ENCODE peak calls at places on chromosomes 5 and 9, in ten cellular contexts. Z, Q, L, S, E, Y, I, F, R and X are unnamed samples. For H3K9me3, the result is how much of the 10 kb centered on the place peaks cover.

GRCh38 chr9:98569070-98569469 is 139.7 kb downstream of the GABBR2 start:
- DNase-seq in Z (no peak), Q (no peak), L (no peak), S (no peak), E (no peak), Y (no peak), I (no peak), F (no peak), R (no peak), X (no peak)

GRCh38 chr9:137243626-137244485 is 2.8 kb downstream of the TUBB4B start:
- DNase-seq in Z (no peak), Q (no peak), L (no peak), S (no peak), E (no peak), Y (no peak), I (no peak), F (no peak), R (no peak), X (no peak)

GRCh38 chr9:22044583-22044982 is 35.5 kb upstream of the CDKN2B start:
- DNase-seq in Z (peak), Q (no peak), L (peak), S (no peak), E (no peak), Y (no peak), I (no peak), F (peak), R (no peak), X (no peak)

GRCh38 chr9:116103976-116104820 is 49.4 kb upstream of the PAPPA start:
- DNase-seq in Z (peak), Q (no peak), L (peak), S (no peak), E (no peak), Y (no peak), I (no peak), F (peak), R (no peak), X (no peak)

GRCh38 chr9:17580119-17580518 is 1.3 kb downstream of the SH3GL2 start:
- DNase-seq in Z (no peak), Q (no peak), L (no peak), S (no peak), E (no peak), Y (no peak), I (no peak), F (no peak), R (no peak), X (no peak)

GRCh38 chr9:73073337-73074175 is 78.1 kb upstream of the ANXA1 start:
- DNase-seq in Z (no peak), Q (no peak), L (no peak), S (no peak), E (no peak), Y (no peak), I (no peak), F (peak), R (no peak), X (no peak)

GRCh38 chr5:14900661-14901461 is 29.3 kb upstream of the ANKH start:
- DNase-seq in Z (peak), Q (no peak), L (peak), S (no peak), E (no peak), Y (peak), I (no peak), F (peak), R (no peak), X (peak)

GRCh38 chr5:69237877-69238276 is 3.2 kb downstream of the CDK7 start:
- DNase-seq in Z (no peak), Q (no peak), L (no peak), S (no peak), E (no peak), Y (no peak), I (no peak), F (no peak), R (no peak), X (no peak)

GRCh38 chr9:117276444-117276843 is 138.4 kb downstream of the ASTN2 start:
- DNase-seq in Z (no peak), Q (no peak), L (no peak), S (no peak), E (no peak), Y (no peak), I (no peak), F (no peak), R (no peak), X (no peak)

GRCh38 chr9:647522-647921 is 194.0 kb upstream of the DMRT1 start:
- DNase-seq in Z (no peak), Q (no peak), L (no peak), S (no peak), E (no peak), Y (no peak), I (no peak), F (no peak), R (no peak), X (no peak)

GRCh38 chr9:20593131-20593530 is 29.2 kb downstream of the MLLT3 start:
- DNase-seq in Z (peak), Q (no peak), L (no peak), S (no peak), E (no peak), Y (no peak), I (no peak), F (peak), R (no peak), X (no peak)

GRCh38 chr9:129569506-129570449 is 51.1 kb downstream of the C9orf50 start:
- DNase-seq in Z (peak), Q (no peak), L (peak), S (peak), E (no peak), Y (no peak), I (no peak), F (peak), R (no peak), X (no peak)

GRCh38 chr9:90274725-90275124 is 367.9 kb downstream of the DIRAS2 start:
- DNase-seq in Z (no peak), Q (no peak), L (no peak), S (peak), E (no peak), Y (no peak), I (no peak), F (no peak), R (no peak), X (no peak)

GRCh38 chr5:173234129-173234793 is 745 bp downstream of the NKX2-5 start:
- DNase-seq in Z (no peak), Q (no peak), L (no peak), S (peak), E (no peak), Y (no peak), I (no peak), F (no peak), R (no peak), X (no peak)

GRCh38 chr5:167699434-167699833 is 592.0 kb upstream of the WWC1 start:
- DNase-seq in Z (peak), Q (peak), L (peak), S (peak), E (no peak), Y (no peak), I (no peak), F (peak), R (no peak), X (no peak)

GRCh38 chr9:106976772-106977171 is 113.8 kb downstream of the ZNF462 start:
- DNase-seq in Z (no peak), Q (no peak), L (no peak), S (no peak), E (no peak), Y (no peak), I (no peak), F (no peak), R (no peak), X (no peak)

GRCh38 chr5:39992617-39993203 is 567.9 kb upstream of the DAB2 start:
- DNase-seq in Z (no peak), Q (no peak), L (no peak), S (no peak), E (no peak), Y (no peak), I (no peak), F (no peak), R (no peak), X (no peak)

GRCh38 chr9:114053246-114054005 is 24.7 kb downstream of the AMBP start:
- DNase-seq in Z (no peak), Q (no peak), L (no peak), S (peak), E (no peak), Y (no peak), I (no peak), F (no peak), R (no peak), X (no peak)

GRCh38 chr9:118686940-118687339 is 682.3 kb downstream of the BRINP1 start:
- DNase-seq in Z (no peak), Q (no peak), L (no peak), S (no peak), E (no peak), Y (no peak), I (no peak), F (no peak), R (no peak), X (no peak)

GRCh38 chr5:156479864-156480263 is 152.9 kb downstream of the SGCD start:
- DNase-seq in Z (peak), Q (no peak), L (peak), S (no peak), E (no peak), Y (no peak), I (no peak), F (no peak), R (no peak), X (peak)

GRCh38 chr9:99637640-99638039 is 184.0 kb upstream of the NR4A3 start:
- DNase-seq in Z (no peak), Q (no peak), L (no peak), S (no peak), E (no peak), Y (no peak), I (no peak), F (no peak), R (no peak), X (no peak)

GRCh38 chr5:1325191-1325741 is 19.6 kb downstream of the CLPTM1L start:
- DNase-seq in Z (no peak), Q (no peak), L (no peak), S (peak), E (no peak), Y (no peak), I (no peak), F (no peak), R (peak), X (no peak)

GRCh38 chr9:125532412-125532811 is 174.6 kb downstream of the MAPKAP1 start:
- DNase-seq in Z (no peak), Q (no peak), L (no peak), S (no peak), E (no peak), Y (no peak), I (no peak), F (peak), R (no peak), X (no peak)

GRCh38 chr9:128163027-128163515 is 3.0 kb downstream of the BBLN start:
- DNase-seq in Z (no peak), Q (no peak), L (no peak), S (no peak), E (no peak), Y (no peak), I (no peak), F (no peak), R (no peak), X (no peak)

GRCh38 chr9:5783982-5784381 is 48.9 kb downstream of the ERMP1 start:
- DNase-seq in Z (peak), Q (no peak), L (no peak), S (no peak), E (no peak), Y (no peak), I (no peak), F (no peak), R (no peak), X (no peak)

GRCh38 chr9:114824130-114824529 is 18.3 kb upstream of the TNFSF15 start:
- DNase-seq in Z (peak), Q (no peak), L (peak), S (no peak), E (no peak), Y (no peak), I (no peak), F (peak), R (no peak), X (no peak)

DNA sequence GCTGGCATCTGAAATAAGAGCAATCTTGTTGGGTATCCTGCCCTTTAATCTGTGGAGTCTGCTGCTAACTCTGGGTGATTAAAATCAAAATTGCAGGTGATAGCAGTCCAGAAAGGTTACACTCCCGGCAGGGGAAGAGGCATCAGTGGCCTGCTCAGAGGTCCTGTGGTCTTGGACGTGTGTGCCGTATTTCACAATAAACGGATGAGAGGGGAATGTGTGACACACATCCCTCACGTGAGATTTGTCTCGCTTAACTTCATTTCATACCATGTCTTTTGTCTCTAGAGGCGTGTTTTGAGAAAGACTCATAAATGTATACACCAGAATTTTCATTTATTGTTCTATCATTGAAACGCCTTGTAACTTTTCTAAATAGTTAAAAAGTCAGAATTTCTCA is 36.6 kb downstream of the FAM240B start:
- DNase-seq in Z (no peak), Q (no peak), L (peak), S (no peak), E (no peak), Y (no peak), I (no peak), F (no peak), R (no peak), X (no peak)
- H3K27ac ChIP-seq in Z (no peak), Q (no peak), L (no peak), S (no peak), E (no peak), Y (peak), I (no peak), F (no peak), R (no peak), X (no peak)

DNA sequence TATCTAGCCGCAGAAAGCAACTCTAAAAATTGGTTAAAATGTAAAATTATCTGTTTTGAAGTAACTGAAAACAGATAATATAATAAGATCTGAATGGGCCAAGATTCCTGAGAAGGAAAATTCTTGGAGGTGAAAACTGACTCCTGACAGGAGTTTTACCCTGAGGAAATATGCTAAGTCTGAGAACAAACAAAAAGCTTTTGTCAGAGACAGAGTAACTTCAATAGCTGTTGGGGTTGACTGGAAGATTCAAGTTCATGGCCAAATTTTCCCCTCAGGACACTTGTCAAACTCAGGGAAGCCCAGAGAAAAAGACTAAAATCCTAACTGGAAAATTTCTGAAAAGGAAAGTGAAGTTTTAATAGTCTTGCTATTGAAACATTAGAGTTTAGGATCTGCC is 5.7 kb downstream of the PCDHB4 start:
- DNase-seq in Z (no peak), Q (no peak), L (no peak), S (no peak), E (no peak), Y (no peak), I (no peak), F (no peak), R (no peak), X (no peak)
- H3K9me3 ChIP-seq in Z (under half), Q (under half), L (under half), S (under half), E (under half), Y (half or more), I (under half), F (under half), R (under half), X (half or more)

DNA sequence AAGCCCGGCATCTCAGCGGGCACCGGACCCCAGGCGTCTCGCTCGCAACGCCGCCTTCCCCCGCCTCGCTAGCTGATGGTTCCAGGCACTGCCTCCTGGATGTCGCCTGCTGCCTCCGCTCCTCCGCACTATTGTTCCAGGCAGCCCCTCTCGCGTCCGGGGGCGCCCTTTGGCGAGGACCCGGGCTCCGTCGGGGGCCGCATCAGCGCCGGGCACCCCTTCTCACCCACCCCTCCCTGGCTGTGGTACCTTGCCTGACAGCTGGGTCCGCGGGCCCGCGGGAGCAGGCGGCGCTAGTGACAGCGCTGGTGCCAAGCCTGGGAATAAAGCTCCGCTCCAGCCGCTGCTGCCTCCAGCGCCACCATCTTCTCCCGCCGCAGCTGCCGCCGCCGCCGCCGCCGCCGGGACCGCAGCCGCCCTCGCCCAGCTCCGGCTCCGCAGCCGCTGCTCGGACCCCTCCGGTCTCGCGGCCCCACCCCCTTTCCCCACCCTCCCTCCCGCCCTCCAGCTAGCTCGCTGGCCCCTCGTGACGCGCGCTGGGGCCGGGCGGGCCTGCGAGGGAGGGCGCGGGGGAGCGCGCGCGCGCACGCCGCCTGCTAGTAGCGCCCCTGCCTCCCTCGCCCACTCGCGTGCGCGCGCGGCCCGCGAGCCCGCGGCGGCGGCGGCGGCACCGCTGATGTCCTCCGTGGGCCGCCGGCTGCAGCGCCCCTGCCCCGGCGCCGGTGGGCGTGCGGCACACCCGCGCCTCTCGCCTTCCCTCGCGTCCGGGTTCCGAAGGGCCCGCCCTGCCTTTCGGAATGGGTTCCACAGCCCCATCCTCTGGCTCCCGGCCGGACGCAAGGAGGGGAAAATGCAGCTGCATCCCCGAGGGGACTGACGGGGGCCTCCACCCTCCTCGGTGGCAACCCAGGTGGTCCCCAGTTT is at the start of gene APBA1:
- DNase-seq in Z (peak), Q (peak), L (peak), S (peak), E (peak), Y (peak), I (peak), F (peak), R (peak), X (peak)
- H3K27ac ChIP-seq in Z (peak), Q (peak), L (no peak), S (no peak), E (peak), Y (peak), I (no peak), F (peak), R (peak), X (peak)

GRCh38 chr5:89524785-89525184 is 641.8 kb upstream of the MEF2C start:
- DNase-seq in Z (no peak), Q (no peak), L (no peak), S (no peak), E (no peak), Y (no peak), I (no peak), F (no peak), R (no peak), X (no peak)
- H3K9me3 ChIP-seq in Z (under half), Q (under half), L (under half), S (under half), E (under half), Y (under half), I (under half), F (under half), R (under half), X (under half)

GRCh38 chr5:139394123-139394653 is 716 bp downstream of the PROB1 start:
- DNase-seq in Z (no peak), Q (no peak), L (peak), S (peak), E (peak), Y (peak), I (no peak), F (no peak), R (peak), X (peak)
- H3K27ac ChIP-seq in Z (no peak), Q (no peak), L (peak), S (no peak), E (peak), Y (peak), I (no peak), F (no peak), R (no peak), X (peak)

GRCh38 chr5:141419074-141419880 is 1.6 kb upstream of the PCDHGA11 start:
- DNase-seq in Z (no peak), Q (no peak), L (no peak), S (peak), E (no peak), Y (no peak), I (no peak), F (no peak), R (peak), X (no peak)

GRCh38 chr5:141422742-141423291 is 2.0 kb downstream of the PCDHGA11 start:
- DNase-seq in Z (no peak), Q (no peak), L (no peak), S (no peak), E (no peak), Y (no peak), I (no peak), F (no peak), R (peak), X (no peak)

GRCh38 chr5:141420855-141421488 is at the start of gene PCDHGA11:
- DNase-seq in Z (peak), Q (no peak), L (peak), S (peak), E (no peak), Y (no peak), I (no peak), F (peak), R (peak), X (peak)

DNA sequence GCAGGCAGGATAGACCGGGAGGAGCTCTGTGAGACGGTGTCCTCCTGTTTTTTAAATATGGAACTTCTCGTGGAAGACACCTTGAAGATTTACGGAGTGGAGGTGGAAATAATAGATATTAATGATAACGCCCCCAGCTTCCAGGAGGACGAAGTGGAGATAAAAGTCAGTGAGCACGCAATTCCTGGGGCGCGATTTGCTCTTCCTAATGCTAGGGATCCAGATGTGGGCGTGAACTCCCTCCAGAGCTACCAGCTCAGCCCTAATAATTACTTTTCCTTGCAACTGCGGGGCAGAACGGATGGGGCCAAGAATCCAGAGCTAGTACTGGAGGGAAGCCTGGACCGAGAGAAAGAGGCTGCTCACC is 621 bp downstream of the PCDHGA11 start:
- DNase-seq in Z (no peak), Q (no peak), L (no peak), S (no peak), E (no peak), Y (no peak), I (no peak), F (no peak), R (no peak), X (no peak)
- H3K9me3 ChIP-seq in Z (half or more), Q (half or more), L (under half), S (under half), E (under half), Y (half or more), I (under half), F (half or more), R (under half), X (half or more)